ENCODE peak calls at places on chromosomes 6 and 20, in nine cellular contexts. U, F, H, J, B, P, S, V and W are unnamed samples.

GRCh38 chr6:18397701-18398100 is 10.6 kb downstream of the RNF144B start:
- DNase-seq in B (no peak), V (no peak), F (no peak), J (no peak), P (no peak), S (no peak), U (no peak), H (no peak), W (no peak)

GRCh38 chr6:132063738-132064137 is 112.6 kb upstream of the CCN2 start:
- DNase-seq in U (peak), B (peak), V (no peak), P (peak), F (no peak), S (no peak), J (peak), H (peak), W (no peak)

GRCh38 chr6:19753822-19754221 is 83.3 kb upstream of the ID4 start:
- DNase-seq in B (no peak), S (no peak), V (no peak), U (no peak), P (no peak), H (no peak), J (no peak), F (no peak), W (no peak)

GRCh38 chr20:31355981-31356380 is 12.4 kb upstream of the DEFB118 start:
- DNase-seq in U (no peak), H (no peak), V (no peak), F (no peak), P (peak), J (no peak), B (no peak), S (no peak), W (no peak)

GRCh38 chr20:46362931-46363872 is 43.2 kb downstream of the ELMO2 start:
- DNase-seq in F (peak), U (no peak), J (no peak), P (no peak), V (no peak), H (no peak), B (no peak), S (no peak), W (no peak)

GRCh38 chr20:57620274-57620990 is at the start of gene ZBP1:
- DNase-seq in F (peak), P (peak), B (no peak), S (no peak), J (peak), V (peak), H (no peak), U (peak), W (no peak)

GRCh38 chr20:56634735-56635422 is 5.8 kb downstream of the TFAP2C start:
- DNase-seq in U (no peak), F (no peak), V (no peak), J (no peak), H (no peak), P (peak), S (no peak), B (no peak), W (no peak)

GRCh38 chr6:36856277-36856676 is 17.0 kb upstream of the CPNE5 start:
- DNase-seq in S (no peak), J (no peak), V (peak), U (peak), B (no peak), H (no peak), F (no peak), P (peak), W (no peak)

GRCh38 chr20:58722379-58722778 is 29.8 kb downstream of the NPEPL1 start:
- DNase-seq in P (no peak), F (no peak), U (no peak), V (no peak), J (no peak), S (no peak), H (no peak), B (no peak), W (no peak)

GRCh38 chr6:7390218-7390878 is 740 bp downstream of the RIOK1 start:
- DNase-seq in F (no peak), V (no peak), B (no peak), U (no peak), J (no peak), H (no peak), P (no peak), S (no peak), W (no peak)

GRCh38 chr20:4926531-4927156 is 74.7 kb downstream of the SLC23A2 start:
- DNase-seq in V (no peak), U (no peak), P (peak), J (no peak), F (no peak), H (no peak), B (no peak), S (no peak), W (no peak)

GRCh38 chr20:23641936-23642751 is 4.4 kb upstream of the CST3 start:
- DNase-seq in V (peak), S (no peak), J (no peak), P (peak), H (no peak), F (no peak), U (peak), B (peak), W (no peak)

GRCh38 chr6:87825865-87826264 is 123.8 kb upstream of the AKIRIN2 start:
- DNase-seq in F (peak), S (no peak), P (no peak), B (no peak), V (no peak), U (no peak), J (no peak), H (no peak), W (no peak)

GRCh38 chr6:45072014-45072413 is 256.1 kb upstream of the RUNX2 start:
- DNase-seq in P (no peak), F (no peak), S (no peak), U (no peak), H (no peak), J (no peak), B (no peak), V (no peak), W (no peak)

GRCh38 chr20:35663516-35663812 is 1.2 kb downstream of the CPNE1 start:
- DNase-seq in B (peak), H (no peak), U (peak), S (no peak), V (no peak), J (no peak), F (no peak), P (peak), W (no peak)

GRCh38 chr6:121584591-121585369 is 149.3 kb downstream of the GJA1 start:
- DNase-seq in H (no peak), F (no peak), V (no peak), B (no peak), U (no peak), J (no peak), S (no peak), P (no peak), W (no peak)

GRCh38 chr20:62887147-62887859 is 25.7 kb upstream of the TCFL5 start:
- DNase-seq in B (no peak), F (no peak), S (no peak), V (peak), J (no peak), P (peak), H (no peak), U (peak), W (no peak)

GRCh38 chr6:134607411-134607810 is 289.5 kb upstream of the SGK1 start:
- DNase-seq in J (no peak), H (no peak), U (no peak), V (no peak), P (peak), F (no peak), B (no peak), S (no peak), W (no peak)

GRCh38 chr6:137933696-137934095 is 66.6 kb downstream of the TNFAIP3 start:
- DNase-seq in S (no peak), J (no peak), V (peak), P (peak), U (peak), H (no peak), F (no peak), B (no peak), W (no peak)

GRCh38 chr6:132764370-132764769 is 6.7 kb upstream of the VNN2 start:
- DNase-seq in B (peak), P (peak), H (peak), J (peak), U (peak), S (no peak), V (peak), F (no peak), W (no peak)

GRCh38 chr6:168118935-168119334 is 39.9 kb upstream of the FRMD1 start:
- DNase-seq in F (no peak), J (no peak), U (no peak), V (no peak), B (no peak), H (peak), S (no peak), P (no peak), W (no peak)

GRCh38 chr20:12159266-12159665 is 241.6 kb downstream of the BTBD3 start:
- DNase-seq in J (no peak), S (no peak), F (no peak), B (no peak), U (no peak), P (no peak), V (no peak), H (no peak), W (no peak)

GRCh38 chr6:111683749-111684267 is 78.1 kb upstream of the TRAF3IP2 start:
- DNase-seq in P (peak), J (no peak), S (no peak), F (no peak), B (no peak), V (no peak), U (peak), H (peak), W (no peak)

GRCh38 chr6:134472661-134473060 is 154.7 kb upstream of the SGK1 start:
- DNase-seq in V (no peak), F (no peak), U (no peak), P (peak), S (no peak), J (no peak), B (no peak), H (no peak), W (no peak)

GRCh38 chr6:165218816-165219215 is 90.6 kb downstream of the C6orf118 start:
- DNase-seq in S (no peak), F (no peak), U (peak), B (no peak), P (peak), V (no peak), J (no peak), H (no peak), W (no peak)

GRCh38 chr6:52221302-52221701 is 23.0 kb downstream of the IL17F start:
- DNase-seq in B (no peak), J (no peak), V (no peak), F (no peak), H (no peak), P (peak), S (no peak), U (peak), W (no peak)

GRCh38 chr20:33770005-33770404 is 38.2 kb downstream of the ZNF341 start:
- DNase-seq in S (no peak), U (no peak), H (no peak), F (no peak), V (no peak), P (no peak), B (no peak), J (no peak), W (no peak)